ENCODE peak calls at places on chromosomes 16 and 17, in four cellular contexts. O, S, H and W are unnamed samples.

GRCh38 chr16:27449434-27450188 is 47.6 kb downstream of the IL21R start:
- DNase-seq in S (no peak), O (no peak), H (no peak), W (no peak)

GRCh38 chr17:59825533-59826316 is 67.0 kb downstream of the TUBD1 start:
- DNase-seq in H (no peak), S (no peak), O (no peak), W (no peak)

GRCh38 chr16:28491080-28491969 is 549 bp downstream of the CLN3 start:
- DNase-seq in S (no peak), O (peak), H (peak), W (peak)

GRCh38 chr17:81386646-81387234 is 8.5 kb upstream of the BAHCC1 start:
- DNase-seq in O (peak), H (no peak), S (no peak), W (peak)

GRCh38 chr17:48626470-48627241 is 498 bp upstream of the HOXB9 start:
- DNase-seq in O (no peak), H (no peak), S (no peak), W (no peak)

GRCh38 chr16:11835891-11836652 is 15.3 kb downstream of the RSL1D1 start:
- DNase-seq in O (no peak), H (no peak), S (no peak), W (no peak)

GRCh38 chr17:81329279-81329926 is 34.3 kb upstream of the SLC38A10 start:
- DNase-seq in S (no peak), H (peak), O (peak), W (peak)

GRCh38 chr16:85936761-85937343 is 37.9 kb downstream of the IRF8 start:
- DNase-seq in S (no peak), H (no peak), O (no peak), W (no peak)

GRCh38 chr16:30491744-30492308 is 19.3 kb downstream of the ITGAL start:
- DNase-seq in O (peak), H (no peak), S (no peak), W (no peak)

GRCh38 chr16:75541236-75541635 is 5.3 kb upstream of the CHST5 start:
- DNase-seq in O (no peak), H (no peak), S (no peak), W (no peak)

GRCh38 chr16:88540346-88540977 is 29.7 kb upstream of the ZC3H18 start:
- DNase-seq in H (no peak), O (no peak), S (no peak), W (no peak)

GRCh38 chr17:82840431-82840831 is 609 bp upstream of the ZNF750 start:
- DNase-seq in H (no peak), O (no peak), S (no peak), W (no peak)

GRCh38 chr17:163514-164103 is 17.8 kb downstream of the DOC2B start:
- DNase-seq in H (peak), S (no peak), O (peak), W (no peak)

GRCh38 chr17:42526031-42526444 is 10.0 kb upstream of the NAGLU start:
- DNase-seq in S (no peak), H (no peak), O (no peak), W (no peak)

GRCh38 chr16:10622036-10622921 is 41.9 kb upstream of the EMP2 start:
- DNase-seq in H (no peak), O (no peak), S (no peak), W (no peak)

GRCh38 chr16:86180780-86181179 is 281.8 kb downstream of the IRF8 start:
- DNase-seq in O (no peak), H (no peak), S (no peak), W (no peak)

GRCh38 chr17:38466346-38467315 is 38.4 kb downstream of the ARHGAP23 start:
- DNase-seq in H (no peak), S (no peak), O (no peak), W (no peak)

GRCh38 chr16:1972490-1972877 is 631 bp downstream of the TBL3 start:
- DNase-seq in O (no peak), H (no peak), S (no peak), W (peak)
- H2AFZ ChIP-seq in O (no peak), H (no peak), S (no peak), W (no peak)

GRCh38 chr16:56950881-56951771 is 10.6 kb upstream of the CETP start:
- DNase-seq in H (peak), S (no peak), O (peak), W (peak)
- TF ChIP-seq TCF12 in H (no peak), S (peak), O (no peak), W (no peak)

GRCh38 chr17:16442141-16442540 is 26.8 kb downstream of the TRPV2 start:
- DNase-seq in O (no peak), S (no peak), H (no peak), W (no peak)

GRCh38 chr17:16442594-16443389 is 27.4 kb downstream of the TRPV2 start:
- DNase-seq in H (no peak), O (no peak), S (no peak), W (no peak)

GRCh38 chr17:16443390-16444257 is 28.3 kb downstream of the TRPV2 start:
- DNase-seq in H (peak), O (no peak), S (no peak), W (no peak)

GRCh38 chr17:16446338-16446983 is 31.1 kb downstream of the TRPV2 start:
- DNase-seq in O (no peak), H (peak), S (no peak), W (no peak)

GRCh38 chr17:16444258-16444886 is 29.0 kb downstream of the TRPV2 start:
- DNase-seq in S (no peak), O (no peak), H (no peak), W (no peak)
- H2AFZ ChIP-seq in S (no peak), O (no peak), H (no peak), W (no peak)

GRCh38 chr17:39563476-39563875 is 44.2 kb downstream of the NEUROD2 start:
- DNase-seq in H (peak), O (no peak), S (no peak), W (peak)
- TF ChIP-seq TCF12 in H (no peak), O (no peak), S (no peak), W (no peak)

DNA sequence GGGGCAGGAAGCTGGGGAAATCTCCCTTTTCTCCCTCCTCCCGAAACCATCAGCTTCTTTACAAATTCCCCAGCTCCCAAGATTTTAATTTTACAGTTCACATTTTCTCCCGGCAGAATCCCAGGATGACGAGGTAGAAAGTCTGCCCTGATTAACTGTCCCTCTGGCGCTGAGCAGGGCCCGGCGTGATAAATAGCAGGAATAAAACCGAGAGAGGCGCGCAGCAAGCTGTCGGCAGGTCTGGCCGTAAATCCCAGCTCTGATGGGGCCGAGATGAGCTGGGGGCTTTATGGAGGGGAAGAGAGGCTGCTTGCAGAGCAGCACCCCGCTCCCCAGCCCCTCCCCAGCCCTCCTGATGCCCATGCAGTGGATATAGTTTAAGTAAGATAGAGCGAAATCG is 171.9 kb downstream of the RBFOX3 start:
- DNase-seq in O (no peak), S (no peak), H (no peak), W (no peak)
- H2AFZ ChIP-seq in O (no peak), S (no peak), H (no peak), W (no peak)

DNA sequence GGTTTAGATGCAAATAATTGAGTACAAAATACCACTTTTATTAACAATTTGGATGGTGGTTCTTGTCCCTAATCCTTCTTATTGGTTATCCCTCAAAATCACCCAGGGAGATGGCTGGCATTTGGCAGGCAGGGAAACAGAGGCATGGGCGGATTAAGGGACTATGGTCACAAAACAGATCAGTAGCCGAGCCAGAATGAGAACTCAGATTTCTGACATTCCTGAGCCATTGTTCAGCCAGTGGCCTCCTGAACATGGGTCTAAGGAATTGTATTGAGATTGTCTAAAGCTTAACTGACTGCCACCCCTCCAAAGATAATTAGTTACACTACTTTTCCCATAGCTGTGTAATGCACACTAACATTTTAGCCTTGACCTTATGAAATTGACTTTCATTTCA is 88.4 kb downstream of the CHD9NB start:
- DNase-seq in H (no peak), O (no peak), S (no peak), W (no peak)
- TF ChIP-seq TCF12 in H (no peak), O (no peak), S (no peak), W (no peak)

GRCh38 chr16:56547949-56548567 is 16.8 kb upstream of the MT4 start:
- DNase-seq in O (no peak), S (no peak), H (no peak), W (no peak)
- H2AFZ ChIP-seq in O (no peak), S (no peak), H (peak), W (peak)